ENCODE peak calls at places on chromosomes 3 and 15, in four cellular contexts. One of them, this sample, is unnamed.

GRCh38 chr3:107468782-107469181 is 54.0 kb upstream of the BBX start:
- DNase-seq in WTC11: peak
- DNase-seq in GM12878: no peak
- DNase-seq in HepG2: no peak
- DNase-seq in this sample: no peak

GRCh38 chr3:127087441-127087840 is 104.5 kb downstream of the PLXNA1 start:
- DNase-seq in GM12878: no peak
- DNase-seq in WTC11: no peak
- DNase-seq in HepG2: no peak
- DNase-seq in this sample: no peak

GRCh38 chr3:114143817-114144216 is 35.0 kb downstream of the DRD3 start:
- DNase-seq in HepG2: no peak
- DNase-seq in WTC11: no peak
- DNase-seq in GM12878: no peak
- DNase-seq in this sample: no peak

GRCh38 chr3:192902481-192903023 is 15.1 kb downstream of the MB21D2 start:
- DNase-seq in GM12878: no peak
- DNase-seq in HepG2: no peak
- DNase-seq in WTC11: no peak
- DNase-seq in this sample: no peak

GRCh38 chr3:68571321-68571720 is 361.0 kb downstream of the TAFA4 start:
- DNase-seq in WTC11: no peak
- DNase-seq in GM12878: no peak
- DNase-seq in HepG2: no peak
- DNase-seq in this sample: no peak

GRCh38 chr3:194686816-194687637 is 1.3 kb downstream of the FAM43A start:
- DNase-seq in HepG2: no peak
- DNase-seq in WTC11: no peak
- DNase-seq in GM12878: no peak
- DNase-seq in this sample: no peak

GRCh38 chr3:110521019-110521418 is 550.6 kb upstream of the NECTIN3 start:
- DNase-seq in WTC11: no peak
- DNase-seq in GM12878: no peak
- DNase-seq in HepG2: no peak
- DNase-seq in this sample: peak

GRCh38 chr3:178960918-178961317 is 110.7 kb downstream of the ZMAT3 start:
- DNase-seq in WTC11: no peak
- DNase-seq in HepG2: no peak
- DNase-seq in GM12878: no peak
- DNase-seq in this sample: no peak

GRCh38 chr3:128493221-128494151 is 485 bp upstream of the GATA2 start:
- DNase-seq in GM12878: no peak
- DNase-seq in HepG2: no peak
- DNase-seq in WTC11: no peak
- DNase-seq in this sample: no peak

GRCh38 chr15:68986292-68986691 is 28.2 kb upstream of the NOX5 start:
- DNase-seq in WTC11: no peak
- DNase-seq in GM12878: no peak
- DNase-seq in HepG2: no peak
- DNase-seq in this sample: no peak

GRCh38 chr15:67769468-67770097 is 55.7 kb upstream of the SKOR1 start:
- DNase-seq in GM12878: no peak
- DNase-seq in HepG2: no peak
- DNase-seq in WTC11: no peak
- DNase-seq in this sample: no peak

GRCh38 chr3:45915518-45916231 is 27.6 kb upstream of the CXCR6 start:
- DNase-seq in HepG2: no peak
- DNase-seq in WTC11: no peak
- DNase-seq in GM12878: peak
- DNase-seq in this sample: peak

GRCh38 chr15:57443486-57443885 is 67.2 kb downstream of the CGNL1 start:
- DNase-seq in GM12878: no peak
- DNase-seq in WTC11: no peak
- DNase-seq in HepG2: no peak
- DNase-seq in this sample: no peak

GRCh38 chr3:17850448-17850847 is 108.0 kb upstream of the TBC1D5 start:
- DNase-seq in WTC11: no peak
- DNase-seq in HepG2: no peak
- DNase-seq in GM12878: no peak
- DNase-seq in this sample: no peak

GRCh38 chr15:80234883-80235282 is 17.1 kb downstream of the CTXND1 start:
- DNase-seq in WTC11: peak
- DNase-seq in GM12878: no peak
- DNase-seq in HepG2: no peak
- DNase-seq in this sample: peak

GRCh38 chr3:109563149-109563548 is 225.8 kb upstream of the DPPA4 start:
- DNase-seq in WTC11: no peak
- DNase-seq in GM12878: no peak
- DNase-seq in HepG2: no peak
- DNase-seq in this sample: no peak

GRCh38 chr3:8972614-8973013 is 9.3 kb upstream of the RAD18 start:
- DNase-seq in GM12878: no peak
- DNase-seq in WTC11: no peak
- DNase-seq in HepG2: peak
- DNase-seq in this sample: peak

GRCh38 chr15:40048155-40048792 is 9.3 kb upstream of the SRP14 start:
- DNase-seq in GM12878: no peak
- DNase-seq in HepG2: no peak
- DNase-seq in WTC11: no peak
- DNase-seq in this sample: no peak

GRCh38 chr3:112688819-112689218 is 47.9 kb upstream of the CCDC80 start:
- DNase-seq in HepG2: no peak
- DNase-seq in WTC11: no peak
- DNase-seq in GM12878: no peak
- DNase-seq in this sample: no peak

GRCh38 chr3:112687621-112688020 is 46.7 kb upstream of the CCDC80 start:
- DNase-seq in GM12878: no peak
- DNase-seq in HepG2: no peak
- DNase-seq in WTC11: no peak
- DNase-seq in this sample: no peak

GRCh38 chr3:112689385-112689784 is 48.4 kb upstream of the CCDC80 start:
- DNase-seq in HepG2: no peak
- DNase-seq in WTC11: no peak
- DNase-seq in GM12878: no peak
- DNase-seq in this sample: no peak

GRCh38 chr3:112688085-112688769 is 47.3 kb upstream of the CCDC80 start:
- DNase-seq in GM12878: no peak
- DNase-seq in WTC11: no peak
- DNase-seq in HepG2: no peak
- DNase-seq in this sample: no peak

DNA sequence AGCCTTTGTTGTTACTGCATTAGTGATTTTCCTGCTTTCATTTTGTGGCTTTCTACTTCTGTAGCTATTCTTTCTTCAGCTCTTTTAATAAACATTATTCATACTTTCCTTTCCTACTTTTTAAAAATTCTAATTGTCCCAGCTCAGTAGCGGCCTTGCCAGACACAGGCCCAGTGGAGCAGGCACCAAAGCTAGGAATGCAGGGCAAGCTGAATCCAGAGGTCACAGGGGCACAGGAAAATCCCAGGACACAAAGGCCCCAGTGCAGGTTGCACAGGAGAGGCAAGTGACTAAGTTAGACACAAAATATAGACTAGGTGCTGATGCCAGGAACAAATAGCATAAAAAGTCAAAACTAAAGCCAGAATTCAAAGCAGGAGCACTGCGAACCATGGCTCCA is 49.0 kb upstream of the CCDC80 start:
- DNase-seq in HepG2: no peak
- DNase-seq in GM12878: no peak
- DNase-seq in WTC11: no peak
- DNase-seq in this sample: no peak
- TF ChIP-seq ETV6 in HepG2: no peak
- TF ChIP-seq ETV6 in GM12878: no peak
- TF ChIP-seq ETV6 in WTC11: no peak
- TF ChIP-seq ETV6 in this sample: no peak

DNA sequence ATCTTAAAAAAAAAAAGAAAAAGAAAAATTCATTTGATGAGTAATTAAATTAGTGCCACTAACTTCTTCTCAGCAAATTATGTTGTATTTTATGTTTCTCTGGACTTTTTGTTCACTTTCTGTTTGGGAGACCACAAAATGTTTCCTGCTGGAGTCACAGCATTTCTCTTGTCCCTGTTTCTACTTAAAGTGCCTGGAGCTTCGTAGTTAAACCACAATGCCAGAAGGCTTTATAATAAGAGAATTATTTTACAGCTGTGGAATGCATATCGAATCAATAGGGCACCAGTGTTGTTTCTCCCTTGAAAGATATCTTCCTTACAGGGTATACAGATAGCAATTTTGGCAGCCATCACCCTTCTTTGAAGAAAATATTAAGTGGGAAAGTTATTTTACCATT is 3.2 kb downstream of the DTWD1 start:
- DNase-seq in GM12878: no peak
- DNase-seq in HepG2: no peak
- DNase-seq in WTC11: no peak
- DNase-seq in this sample: no peak
- TF ChIP-seq SP1 in GM12878: no peak
- TF ChIP-seq SP1 in HepG2: no peak
- TF ChIP-seq SP1 in WTC11: no peak
- TF ChIP-seq SP1 in this sample: no peak

GRCh38 chr3:141273700-141274410 is 42.2 kb downstream of the PXYLP1 start:
- DNase-seq in WTC11: no peak
- DNase-seq in HepG2: no peak
- DNase-seq in GM12878: no peak
- DNase-seq in this sample: no peak

GRCh38 chr3:141275973-141276372 is 44.3 kb downstream of the PXYLP1 start:
- DNase-seq in GM12878: no peak
- DNase-seq in HepG2: peak
- DNase-seq in WTC11: no peak
- DNase-seq in this sample: no peak

GRCh38 chr3:141275511-141275910 is 43.9 kb downstream of the PXYLP1 start:
- DNase-seq in GM12878: no peak
- DNase-seq in HepG2: no peak
- DNase-seq in WTC11: no peak
- DNase-seq in this sample: no peak

GRCh38 chr3:141274411-141275031 is 42.9 kb downstream of the PXYLP1 start:
- DNase-seq in HepG2: no peak
- DNase-seq in WTC11: no peak
- DNase-seq in GM12878: no peak
- DNase-seq in this sample: no peak

GRCh38 chr3:141275032-141275422 is 43.4 kb downstream of the PXYLP1 start:
- DNase-seq in GM12878: no peak
- DNase-seq in WTC11: no peak
- DNase-seq in HepG2: peak
- DNase-seq in this sample: no peak
- TF ChIP-seq ETV6 in GM12878: no peak
- TF ChIP-seq ETV6 in WTC11: no peak
- TF ChIP-seq ETV6 in HepG2: no peak
- TF ChIP-seq ETV6 in this sample: no peak

GRCh38 chr15:94352940-94353820 is 121.8 kb downstream of the MCTP2 start:
- DNase-seq in HepG2: peak
- DNase-seq in WTC11: no peak
- DNase-seq in GM12878: no peak
- DNase-seq in this sample: no peak
- TF ChIP-seq SP1 in HepG2: no peak
- TF ChIP-seq SP1 in WTC11: no peak
- TF ChIP-seq SP1 in GM12878: no peak
- TF ChIP-seq SP1 in this sample: no peak

GRCh38 chr3:188348445-188349244 is 194.7 kb downstream of the LPP start:
- DNase-seq in WTC11: no peak
- DNase-seq in GM12878: no peak
- DNase-seq in HepG2: peak
- DNase-seq in this sample: no peak
- TF ChIP-seq ETV6 in WTC11: no peak
- TF ChIP-seq ETV6 in GM12878: no peak
- TF ChIP-seq ETV6 in HepG2: no peak
- TF ChIP-seq ETV6 in this sample: no peak

GRCh38 chr3:141659821-141660597 is 78.1 kb upstream of the RNF7 start:
- DNase-seq in GM12878: no peak
- DNase-seq in HepG2: no peak
- DNase-seq in WTC11: peak
- DNase-seq in this sample: peak

GRCh38 chr3:141660598-141660947 is 77.5 kb upstream of the RNF7 start:
- DNase-seq in HepG2: no peak
- DNase-seq in GM12878: no peak
- DNase-seq in WTC11: no peak
- DNase-seq in this sample: no peak

GRCh38 chr3:141652349-141652748 is 85.7 kb upstream of the RNF7 start:
- DNase-seq in HepG2: no peak
- DNase-seq in WTC11: no peak
- DNase-seq in GM12878: no peak
- DNase-seq in this sample: no peak

GRCh38 chr3:141653872-141654271 is 84.2 kb upstream of the RNF7 start:
- DNase-seq in GM12878: no peak
- DNase-seq in WTC11: no peak
- DNase-seq in HepG2: no peak
- DNase-seq in this sample: no peak

DNA sequence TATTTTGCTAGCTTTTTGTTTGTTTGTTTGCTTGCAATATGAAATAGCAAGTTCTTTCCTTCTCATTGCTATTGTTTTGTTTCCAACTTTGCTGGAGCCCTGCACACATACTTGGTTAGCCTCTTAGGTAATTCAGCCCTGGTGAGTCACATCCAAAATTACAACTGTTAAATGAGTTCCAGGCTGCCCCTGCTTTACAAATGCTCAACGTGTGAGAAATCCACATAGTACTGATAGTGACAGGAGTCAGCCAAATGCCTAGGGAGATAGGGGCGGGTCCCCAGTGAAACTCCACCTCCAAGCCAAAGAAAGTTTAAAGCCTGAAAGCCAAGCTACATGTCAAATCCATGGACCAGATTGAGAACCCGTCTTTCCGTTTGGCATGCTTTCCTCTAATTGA is 81.3 kb upstream of the RNF7 start:
- DNase-seq in WTC11: no peak
- DNase-seq in GM12878: no peak
- DNase-seq in HepG2: no peak
- DNase-seq in this sample: no peak
- TF ChIP-seq SP1 in WTC11: no peak
- TF ChIP-seq SP1 in GM12878: no peak
- TF ChIP-seq SP1 in HepG2: no peak
- TF ChIP-seq SP1 in this sample: no peak

GRCh38 chr3:58041826-58042324 is 33.7 kb downstream of the FLNB start:
- DNase-seq in HepG2: peak
- DNase-seq in GM12878: peak
- DNase-seq in WTC11: no peak
- DNase-seq in this sample: no peak

GRCh38 chr3:58039609-58040008 is 31.4 kb downstream of the FLNB start:
- DNase-seq in WTC11: no peak
- DNase-seq in HepG2: no peak
- DNase-seq in GM12878: no peak
- DNase-seq in this sample: no peak

GRCh38 chr3:58038675-58039302 is 30.6 kb downstream of the FLNB start:
- DNase-seq in GM12878: no peak
- DNase-seq in WTC11: no peak
- DNase-seq in HepG2: no peak
- DNase-seq in this sample: no peak

GRCh38 chr3:58042947-58043707 is 34.9 kb downstream of the FLNB start:
- DNase-seq in WTC11: no peak
- DNase-seq in GM12878: no peak
- DNase-seq in HepG2: no peak
- DNase-seq in this sample: no peak

GRCh38 chr3:58041182-58041825 is 33.1 kb downstream of the FLNB start:
- DNase-seq in HepG2: peak
- DNase-seq in GM12878: no peak
- DNase-seq in WTC11: no peak
- DNase-seq in this sample: no peak
- TF ChIP-seq ETV6 in HepG2: no peak
- TF ChIP-seq ETV6 in GM12878: no peak
- TF ChIP-seq ETV6 in WTC11: no peak
- TF ChIP-seq ETV6 in this sample: no peak

This sample was measured in K562.